ENCODE peak calls at places on chromosomes 1 and 21, in eight cellular contexts. One of them, this sample, is unnamed.

GRCh38 chr1:172278478-172278877 is 142.0 kb upstream of the C1orf105 start:
- DNase-seq in stomach: no peak
- DNase-seq in tibial artery: no peak
- DNase-seq in AG09309: peak
- DNase-seq in SJSA1: no peak
- DNase-seq in A549: no peak
- DNase-seq in cardiac muscle cell: no peak
- DNase-seq in AG04450: no peak
- DNase-seq in this sample: no peak

GRCh38 chr1:36643391-36644270 is 160.9 kb upstream of the CSF3R start:
- DNase-seq in stomach: no peak
- DNase-seq in tibial artery: no peak
- DNase-seq in AG09309: no peak
- DNase-seq in SJSA1: no peak
- DNase-seq in A549: no peak
- DNase-seq in cardiac muscle cell: no peak
- DNase-seq in AG04450: no peak
- DNase-seq in this sample: no peak

GRCh38 chr21:46295996-46296752 is 10.0 kb downstream of the YBEY start:
- DNase-seq in stomach: peak
- DNase-seq in tibial artery: peak
- DNase-seq in AG09309: peak
- DNase-seq in SJSA1: no peak
- DNase-seq in A549: no peak
- DNase-seq in cardiac muscle cell: no peak
- DNase-seq in AG04450: no peak
- DNase-seq in this sample: peak

GRCh38 chr1:42328047-42328625 is 6.9 kb downstream of the FOXJ3 start:
- DNase-seq in stomach: no peak
- DNase-seq in tibial artery: no peak
- DNase-seq in AG09309: no peak
- DNase-seq in SJSA1: no peak
- DNase-seq in A549: no peak
- DNase-seq in cardiac muscle cell: no peak
- DNase-seq in AG04450: no peak
- DNase-seq in this sample: no peak

GRCh38 chr1:192462630-192463029 is 112.9 kb upstream of the RGS1 start:
- DNase-seq in stomach: no peak
- DNase-seq in tibial artery: no peak
- DNase-seq in AG09309: no peak
- DNase-seq in SJSA1: no peak
- DNase-seq in A549: no peak
- DNase-seq in cardiac muscle cell: no peak
- DNase-seq in AG04450: no peak
- DNase-seq in this sample: no peak

GRCh38 chr1:235073968-235074334 is 54.7 kb downstream of the TOMM20 start:
- DNase-seq in stomach: peak
- DNase-seq in tibial artery: no peak
- DNase-seq in AG09309: no peak
- DNase-seq in SJSA1: no peak
- DNase-seq in A549: no peak
- DNase-seq in cardiac muscle cell: no peak
- DNase-seq in AG04450: no peak
- DNase-seq in this sample: no peak

GRCh38 chr1:182002570-182002969 is 58.9 kb downstream of the ZNF648 start:
- DNase-seq in stomach: no peak
- DNase-seq in tibial artery: no peak
- DNase-seq in AG09309: no peak
- DNase-seq in SJSA1: no peak
- DNase-seq in A549: no peak
- DNase-seq in cardiac muscle cell: no peak
- DNase-seq in AG04450: no peak
- DNase-seq in this sample: no peak

GRCh38 chr1:228794173-228794572 is 58.9 kb downstream of the RHOU start:
- DNase-seq in stomach: no peak
- DNase-seq in tibial artery: no peak
- DNase-seq in AG09309: no peak
- DNase-seq in SJSA1: no peak
- DNase-seq in A549: no peak
- DNase-seq in cardiac muscle cell: no peak
- DNase-seq in AG04450: no peak
- DNase-seq in this sample: no peak

GRCh38 chr1:207838156-207839082 is 72.5 kb downstream of the CD34 start:
- DNase-seq in stomach: peak
- DNase-seq in tibial artery: peak
- DNase-seq in AG09309: no peak
- DNase-seq in SJSA1: no peak
- DNase-seq in A549: no peak
- DNase-seq in cardiac muscle cell: no peak
- DNase-seq in AG04450: no peak
- DNase-seq in this sample: no peak

DNA sequence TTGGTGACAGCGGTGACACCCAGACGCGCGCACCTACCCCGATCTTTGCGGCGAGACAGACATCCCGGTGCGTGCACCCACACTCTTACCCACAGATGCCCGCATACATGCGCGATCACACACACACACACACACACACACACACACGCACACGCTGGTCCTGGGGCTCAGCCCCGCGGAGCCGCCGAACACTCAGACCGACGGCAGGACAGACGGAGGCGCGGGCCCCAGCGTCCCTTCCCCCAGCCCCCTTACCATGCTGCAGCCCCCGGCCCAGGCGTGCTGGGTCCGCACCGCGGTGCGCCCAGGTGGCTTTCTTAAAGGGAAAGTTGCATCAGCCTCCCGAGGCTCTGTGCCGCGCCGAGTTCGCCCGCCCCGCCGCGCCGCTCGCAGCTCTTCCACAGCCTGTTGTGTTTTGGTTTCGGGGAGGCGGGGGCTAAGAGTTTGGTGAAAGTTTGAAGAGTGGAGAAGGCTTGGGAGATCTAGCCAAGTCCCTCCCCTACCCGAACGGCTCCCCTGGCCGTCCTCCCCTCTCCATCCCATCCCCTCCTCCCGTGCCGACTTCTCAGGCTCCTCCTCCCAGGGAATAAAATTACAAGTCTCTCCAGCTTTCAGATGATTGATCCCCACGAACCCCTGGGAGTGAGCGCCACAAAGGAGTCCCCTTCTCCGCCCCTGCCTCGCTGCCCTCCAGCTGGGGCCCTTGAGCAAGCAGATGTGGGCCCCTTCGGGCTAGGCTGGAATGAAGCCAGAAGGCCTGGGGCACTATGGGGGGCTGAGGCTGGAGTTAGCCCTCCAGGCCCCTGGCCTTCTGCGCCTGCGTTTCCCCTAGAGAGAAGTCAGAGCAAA is at the start of gene SLC6A9:
- DNase-seq in stomach: peak
- DNase-seq in tibial artery: peak
- DNase-seq in AG09309: no peak
- DNase-seq in SJSA1: no peak
- DNase-seq in A549: no peak
- DNase-seq in cardiac muscle cell: peak
- DNase-seq in AG04450: peak
- DNase-seq in this sample: peak
- H3K4me3 ChIP-seq in stomach: peak
- H3K4me3 ChIP-seq in tibial artery: peak
- H3K4me3 ChIP-seq in AG09309: peak
- H3K4me3 ChIP-seq in SJSA1: peak
- H3K4me3 ChIP-seq in A549: peak
- H3K4me3 ChIP-seq in cardiac muscle cell: peak
- H3K4me3 ChIP-seq in AG04450: peak
- H3K4me3 ChIP-seq in this sample: peak

GRCh38 chr1:100891380-100891779 is 3.3 kb downstream of the EXTL2 start:
- DNase-seq in stomach: no peak
- DNase-seq in tibial artery: no peak
- DNase-seq in AG09309: no peak
- DNase-seq in SJSA1: no peak
- DNase-seq in A549: no peak
- DNase-seq in cardiac muscle cell: no peak
- DNase-seq in AG04450: no peak
- DNase-seq in this sample: no peak
- H3K4me3 ChIP-seq in stomach: no peak
- H3K4me3 ChIP-seq in tibial artery: no peak
- H3K4me3 ChIP-seq in AG09309: no peak
- H3K4me3 ChIP-seq in SJSA1: no peak
- H3K4me3 ChIP-seq in A549: no peak
- H3K4me3 ChIP-seq in cardiac muscle cell: no peak
- H3K4me3 ChIP-seq in AG04450: no peak
- H3K4me3 ChIP-seq in this sample: no peak

GRCh38 chr21:35458406-35458805 is 409.3 kb upstream of the RUNX1 start:
- DNase-seq in stomach: no peak
- DNase-seq in tibial artery: no peak
- DNase-seq in AG09309: no peak
- DNase-seq in SJSA1: no peak
- DNase-seq in A549: no peak
- DNase-seq in cardiac muscle cell: no peak
- DNase-seq in AG04450: no peak
- DNase-seq in this sample: no peak
- H3K4me3 ChIP-seq in stomach: no peak
- H3K4me3 ChIP-seq in tibial artery: no peak
- H3K4me3 ChIP-seq in AG09309: no peak
- H3K4me3 ChIP-seq in SJSA1: no peak
- H3K4me3 ChIP-seq in A549: no peak
- H3K4me3 ChIP-seq in cardiac muscle cell: no peak
- H3K4me3 ChIP-seq in AG04450: no peak
- H3K4me3 ChIP-seq in this sample: no peak

GRCh38 chr1:170075186-170075585 is 691 bp upstream of the KIFAP3 start:
- DNase-seq in stomach: no peak
- DNase-seq in tibial artery: no peak
- DNase-seq in AG09309: no peak
- DNase-seq in SJSA1: no peak
- DNase-seq in A549: no peak
- DNase-seq in cardiac muscle cell: no peak
- DNase-seq in AG04450: no peak
- DNase-seq in this sample: no peak
- H3K4me3 ChIP-seq in stomach: peak
- H3K4me3 ChIP-seq in tibial artery: peak
- H3K4me3 ChIP-seq in AG09309: no peak
- H3K4me3 ChIP-seq in SJSA1: peak
- H3K4me3 ChIP-seq in A549: peak
- H3K4me3 ChIP-seq in cardiac muscle cell: peak
- H3K4me3 ChIP-seq in AG04450: peak
- H3K4me3 ChIP-seq in this sample: peak

DNA sequence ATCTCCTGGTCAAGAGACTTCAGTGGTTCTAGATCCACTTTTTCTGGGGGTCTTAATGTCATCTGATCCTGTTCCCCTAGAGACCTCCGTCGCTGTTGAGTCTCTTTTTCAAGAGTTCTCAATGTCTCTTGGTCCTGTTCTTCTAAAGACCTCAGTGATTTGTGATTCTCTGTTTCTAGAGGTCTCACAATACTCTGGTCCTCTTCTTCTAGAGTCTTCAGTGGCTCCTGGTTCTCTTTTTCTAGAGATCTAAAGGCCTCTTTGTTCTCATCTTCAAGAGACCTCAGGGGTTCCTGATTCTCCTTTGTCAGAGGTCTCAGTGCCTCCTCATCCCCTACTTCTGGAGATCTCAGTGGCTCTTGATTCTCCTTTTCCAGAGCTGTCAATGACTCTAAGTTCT is 5.4 kb downstream of the NES start:
- DNase-seq in stomach: no peak
- DNase-seq in tibial artery: no peak
- DNase-seq in AG09309: no peak
- DNase-seq in SJSA1: no peak
- DNase-seq in A549: no peak
- DNase-seq in cardiac muscle cell: no peak
- DNase-seq in AG04450: no peak
- DNase-seq in this sample: no peak
- H3K4me3 ChIP-seq in stomach: no peak
- H3K4me3 ChIP-seq in tibial artery: no peak
- H3K4me3 ChIP-seq in AG09309: no peak
- H3K4me3 ChIP-seq in SJSA1: no peak
- H3K4me3 ChIP-seq in A549: no peak
- H3K4me3 ChIP-seq in cardiac muscle cell: no peak
- H3K4me3 ChIP-seq in AG04450: no peak
- H3K4me3 ChIP-seq in this sample: no peak

This sample was measured in aorta.